ENCODE peak calls at places on chromosomes 11 and 22, in seven cellular contexts. O, R, T, X, Y, K and V are unnamed samples.

GRCh38 chr11:73285721-73286120 is 13.6 kb downstream of the P2RY6 start:
- DNase-seq in R (no peak), T (no peak), O (no peak), K (no peak), Y (no peak), X (no peak), V (no peak)

GRCh38 chr11:16776716-16777115 is 38.3 kb downstream of the C11orf58 start:
- DNase-seq in Y (no peak), T (no peak), O (no peak), X (peak; percentile 61), K (no peak), R (no peak), V (no peak)

GRCh38 chr11:96105197-96105895 is 181.4 kb upstream of the MTMR2 start:
- DNase-seq in K (no peak), Y (no peak), O (no peak), R (no peak), T (no peak), X (peak; percentile 46), V (no peak)

GRCh38 chr11:72736452-72737069 is 15.6 kb downstream of the ARAP1 start:
- DNase-seq in X (peak; percentile 70), Y (peak; percentile 71), K (no peak), O (peak; percentile 11), R (peak; percentile 56), T (no peak), V (no peak)

GRCh38 chr11:86508604-86509471 is 134.2 kb downstream of the CCDC81 start:
- DNase-seq in T (no peak), O (no peak), R (no peak), X (peak; percentile 57), K (no peak), Y (peak; percentile 48), V (peak; percentile 74)

GRCh38 chr11:115500547-115501503 is 3.4 kb downstream of the CADM1 start:
- DNase-seq in R (no peak), X (no peak), O (no peak), T (no peak), Y (no peak), K (no peak), V (no peak)

GRCh38 chr11:10108901-10109665 is 184.9 kb downstream of the SBF2 start:
- DNase-seq in X (peak; percentile 70), Y (no peak), T (no peak), O (no peak), R (peak; percentile 41), K (no peak), V (no peak)

GRCh38 chr11:88418508-88418907 is 81.0 kb upstream of the CTSC start:
- DNase-seq in X (no peak), O (no peak), T (no peak), K (peak; percentile 32), R (no peak), Y (no peak), V (no peak)

GRCh38 chr11:126546191-126546590 is 190.7 kb downstream of the ST3GAL4 start:
- DNase-seq in X (peak; percentile 10), T (no peak), Y (no peak), K (no peak), O (no peak), R (no peak), V (no peak)

GRCh38 chr11:74019860-74020259 is 11.0 kb upstream of the UCP3 start:
- DNase-seq in O (no peak), Y (no peak), R (no peak), X (peak; percentile 37), K (no peak), T (no peak), V (no peak)

GRCh38 chr11:64269380-64270234 is 14.9 kb downstream of the BAD start:
- DNase-seq in R (peak; percentile 99), T (peak; percentile 99), O (peak; percentile 97), Y (peak; percentile 91), X (peak; percentile 100), K (peak; percentile 97), V (peak; percentile 98)

GRCh38 chr11:64268687-64269379 is 15.6 kb downstream of the BAD start:
- DNase-seq in Y (no peak), O (peak; percentile 86), X (peak; percentile 47), T (no peak), R (peak; percentile 69), K (peak; percentile 56), V (no peak)

GRCh38 chr11:64268028-64268686 is 16.3 kb downstream of the BAD start:
- DNase-seq in O (no peak), Y (no peak), K (no peak), R (peak; percentile 47), X (no peak), T (no peak), V (no peak)

GRCh38 chr11:64275031-64275800 is 9.2 kb downstream of the BAD start:
- DNase-seq in O (no peak), T (no peak), K (no peak), X (no peak), Y (no peak), R (no peak), V (no peak)

DNA sequence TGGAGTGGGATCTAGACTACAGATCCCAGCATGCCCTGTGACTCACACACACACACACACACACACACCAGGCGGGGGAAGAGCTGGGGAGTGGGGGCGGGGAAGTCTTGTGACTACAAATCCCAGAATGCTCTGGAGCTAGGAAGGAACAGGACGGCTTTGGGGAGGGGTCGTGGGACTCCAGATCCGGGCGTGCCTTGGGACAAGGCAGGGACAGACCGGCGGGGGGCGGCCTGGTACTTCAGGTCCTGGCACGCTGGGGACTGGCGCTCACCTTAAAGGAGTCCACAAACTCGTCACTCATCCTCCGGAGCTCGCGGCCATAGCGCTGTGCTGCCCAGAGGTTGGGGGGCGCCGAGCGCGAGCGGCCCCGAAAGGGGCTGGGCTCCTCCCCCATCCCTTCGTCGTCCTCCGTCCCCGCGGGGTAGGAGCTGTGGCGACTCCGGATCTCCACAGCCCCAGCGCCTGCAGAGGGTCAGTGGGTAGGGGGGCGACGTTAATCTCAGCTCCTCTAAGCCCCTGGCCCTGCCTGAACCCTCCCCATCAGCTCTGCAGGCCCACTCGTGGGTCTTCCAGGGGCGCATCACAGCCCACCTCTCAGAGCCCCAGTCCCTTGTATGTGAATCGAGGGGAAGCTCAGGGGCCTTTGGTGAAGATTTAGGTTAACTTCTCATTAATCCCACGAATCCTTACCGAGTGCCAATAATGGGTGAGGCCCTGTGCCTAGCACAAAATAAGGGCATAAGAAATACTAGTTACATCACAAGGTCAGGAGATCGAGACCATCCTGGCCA is 12.9 kb downstream of the BAD start:
- DNase-seq in T (no peak), Y (peak; percentile 48), X (peak; percentile 92), K (peak; percentile 90), O (peak; percentile 91), R (peak; percentile 94), V (no peak)
- TF ChIP-seq CTCF in T (peak; percentile 1), Y (no peak), X (no peak), K (no peak), O (no peak), R (peak; percentile 18), V (peak; percentile 18)

GRCh38 chr22:43159484-43160178 is 8.3 kb downstream of the TSPO start:
- DNase-seq in Y (no peak), X (no peak), R (no peak), K (peak; percentile 29), O (peak; percentile 68), T (no peak), V (no peak)
- TF ChIP-seq CTCF in Y (no peak), X (peak; percentile 25), R (peak; percentile 20), K (peak; percentile 65), O (no peak), T (peak; percentile 27), V (peak; percentile 39)

GRCh38 chr11:71078482-71078881 is 173.9 kb downstream of the SHANK2 start:
- DNase-seq in O (no peak), X (peak; percentile 14), K (no peak), T (no peak), Y (no peak), R (no peak), V (no peak)

GRCh38 chr11:71081704-71082230 is 170.6 kb downstream of the SHANK2 start:
- DNase-seq in T (no peak), R (no peak), X (no peak), Y (no peak), K (no peak), O (no peak), V (no peak)

GRCh38 chr11:71082454-71082853 is 169.9 kb downstream of the SHANK2 start:
- DNase-seq in Y (no peak), R (no peak), K (no peak), O (no peak), X (no peak), T (no peak), V (no peak)

GRCh38 chr11:71079795-71080194 is 172.6 kb downstream of the SHANK2 start:
- DNase-seq in K (no peak), T (no peak), Y (no peak), X (no peak), O (no peak), R (no peak), V (no peak)

DNA sequence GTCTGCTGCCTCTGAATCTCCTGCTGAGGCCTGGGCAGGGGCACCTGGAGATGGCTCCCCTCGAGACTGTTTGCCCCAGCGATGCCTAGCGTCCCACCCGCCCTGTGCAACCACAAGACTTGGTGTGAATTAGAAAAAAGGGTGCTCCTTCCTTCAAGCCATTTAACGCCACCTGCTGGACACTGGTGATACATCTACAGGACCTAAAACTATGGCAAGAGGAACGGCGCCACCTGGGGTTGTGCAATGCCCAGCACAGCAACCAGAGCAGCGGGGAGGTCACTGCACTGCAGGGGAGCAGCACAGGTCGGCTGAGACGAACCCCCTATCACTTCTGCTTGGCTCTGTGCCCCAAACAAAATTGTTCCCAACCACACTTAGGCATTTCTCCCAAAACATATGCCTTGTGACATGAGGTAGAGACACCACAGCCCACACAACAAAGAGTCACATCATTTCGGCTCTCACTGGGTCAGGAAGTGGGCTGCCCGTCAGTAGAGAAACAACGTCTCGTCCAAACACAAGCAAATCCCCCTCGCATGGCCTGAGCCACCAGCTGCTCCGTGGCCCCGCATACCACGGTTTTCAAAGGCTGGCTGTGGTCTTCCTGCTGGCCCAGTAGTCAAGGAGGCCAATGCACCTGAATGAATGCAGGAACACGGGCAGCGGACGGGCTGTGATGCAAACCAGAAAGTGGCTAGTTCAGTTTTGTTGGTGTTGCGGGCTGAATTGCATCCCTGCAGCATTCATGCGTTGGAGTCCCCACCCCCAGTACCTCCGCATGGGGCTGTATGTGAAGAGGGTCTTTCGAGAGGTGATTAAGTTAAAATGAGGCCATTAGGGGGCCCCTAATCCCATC is 171.9 kb downstream of the SHANK2 start:
- DNase-seq in R (peak; percentile 26), Y (peak; percentile 57), T (no peak), K (peak; percentile 59), O (peak; percentile 55), X (peak; percentile 79), V (peak; percentile 13)
- TF ChIP-seq CTCF in R (peak; percentile 58), Y (peak; percentile 72), T (peak; percentile 69), K (peak; percentile 63), O (peak; percentile 35), X (peak; percentile 77), V (peak; percentile 81)

DNA sequence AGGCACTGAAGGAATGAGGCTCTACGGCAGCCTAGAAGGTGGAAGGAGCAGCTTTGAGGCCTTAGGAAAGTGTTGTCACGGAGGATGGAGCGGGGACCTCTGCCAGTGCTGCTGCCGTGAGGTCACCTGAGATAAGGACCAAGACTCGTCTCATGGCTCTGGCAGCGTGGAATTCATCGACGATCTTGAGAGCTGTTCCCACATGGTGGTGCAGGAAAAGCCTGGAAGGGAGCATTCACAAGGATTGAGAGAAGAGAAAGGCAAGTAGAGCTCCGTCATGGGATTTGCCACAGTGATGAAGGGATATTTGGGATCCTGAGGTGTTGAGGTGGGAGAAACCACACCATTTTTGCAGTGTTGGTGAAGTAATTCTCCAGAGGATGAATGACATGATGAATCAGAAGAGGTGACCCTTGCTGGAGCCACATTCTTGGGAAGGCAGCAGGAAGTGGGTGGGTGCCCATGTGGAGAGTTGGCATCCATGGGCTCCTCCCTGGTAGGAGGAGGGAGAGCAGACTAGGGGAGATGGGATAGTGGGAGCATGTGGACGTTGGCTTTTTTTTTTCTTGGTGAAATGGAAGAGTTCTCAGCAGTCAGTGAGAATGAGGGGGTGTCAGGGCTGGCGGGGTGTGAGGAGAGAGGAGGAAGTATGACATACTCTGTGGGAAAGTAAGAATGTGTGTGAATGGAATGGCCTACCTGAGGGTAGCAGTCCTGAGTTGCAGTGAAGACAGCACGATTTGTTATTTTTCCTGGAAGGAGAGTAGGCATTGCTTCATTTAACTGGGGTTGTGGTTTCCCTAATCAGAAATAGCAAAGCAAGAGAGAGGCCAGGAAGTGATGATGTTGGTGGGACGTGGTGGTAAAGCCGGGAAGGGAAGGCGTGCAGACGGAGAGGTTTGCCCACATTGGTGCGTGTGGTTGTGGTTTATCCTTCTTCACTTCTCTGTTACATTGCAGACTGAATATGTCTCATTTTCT is 11.1 kb downstream of the PPP6R3 start:
- DNase-seq in T (no peak), O (no peak), R (no peak), K (no peak), Y (no peak), X (peak; percentile 55), V (peak; percentile 22)
- TF ChIP-seq CTCF in T (no peak), O (no peak), R (no peak), K (no peak), Y (no peak), X (no peak), V (no peak)